ENCODE peak calls at places on chromosomes 3 and 15, in five cellular contexts. P is IMR-90, U is foreskin fibroblast, M is fibroblast of pulmonary artery, N is fibroblast of lung. K is an unnamed sample.

GRCh38 chr3:186280737-186281136 is 81.3 kb downstream of the DGKG start:
- DNase-seq in N (no peak), P (no peak), U (no peak), M (no peak), K (no peak)

GRCh38 chr3:120324185-120324584 is 25.0 kb downstream of the LRRC58 start:
- DNase-seq in N (peak), M (no peak), P (peak), U (peak), K (peak)

GRCh38 chr3:57152150-57152549 is 13.0 kb downstream of the IL17RD start:
- DNase-seq in N (no peak), U (peak), P (no peak), M (no peak), K (peak)

GRCh38 chr15:98815207-98815606 is 166.9 kb downstream of the IGF1R start:
- DNase-seq in P (no peak), M (no peak), N (no peak), U (no peak), K (no peak)

GRCh38 chr3:70249509-70250160 is 62.8 kb downstream of the MDFIC2 start:
- DNase-seq in N (peak), M (peak), U (peak), P (no peak), K (peak)

GRCh38 chr3:157913751-157914150 is 192.5 kb downstream of the SHOX2 start:
- DNase-seq in P (peak), M (peak), N (peak), U (peak), K (peak)

GRCh38 chr15:59622289-59622688 is 10.7 kb downstream of the GCNT3 start:
- DNase-seq in U (peak), M (peak), N (peak), P (peak), K (peak)

GRCh38 chr3:7401418-7401817 is 540.5 kb downstream of the GRM7 start:
- DNase-seq in U (no peak), M (no peak), P (no peak), N (no peak), K (no peak)

GRCh38 chr15:74768099-74768770 is 13.6 kb upstream of the CSK start:
- DNase-seq in N (no peak), P (no peak), M (no peak), U (no peak), K (no peak)

GRCh38 chr3:105823149-105823866 is 45.5 kb downstream of the CBLB start:
- DNase-seq in M (peak), N (peak), P (peak), U (peak), K (peak)

GRCh38 chr3:151008699-151009098 is 36.2 kb upstream of the CLRN1 start:
- DNase-seq in P (peak), N (peak), U (peak), M (peak), K (peak)

GRCh38 chr15:66408690-66409089 is 22.0 kb downstream of the MAP2K1 start:
- DNase-seq in M (peak), N (no peak), P (no peak), U (no peak), K (no peak)

GRCh38 chr3:133492159-133492860 is 81.2 kb upstream of the CDV3 start:
- DNase-seq in N (no peak), U (no peak), P (no peak), M (no peak), K (no peak)

GRCh38 chr15:62472616-62473299 is 307.7 kb upstream of the C2CD4B start:
- DNase-seq in U (no peak), P (no peak), M (no peak), N (no peak), K (no peak)

GRCh38 chr15:34847598-34847997 is 52.2 kb upstream of the ACTC1 start:
- DNase-seq in N (no peak), U (peak), P (no peak), M (peak), K (peak)

GRCh38 chr3:17905996-17906395 is 163.6 kb upstream of the TBC1D5 start:
- DNase-seq in P (no peak), U (peak), M (no peak), N (peak), K (no peak)

GRCh38 chr15:40081691-40082194 is 26.9 kb downstream of the BMF start:
- DNase-seq in P (peak), N (peak), U (peak), M (peak), K (peak)
- H3K4me3 ChIP-seq in P (peak), N (peak), U (peak), M (peak), K (peak)

DNA sequence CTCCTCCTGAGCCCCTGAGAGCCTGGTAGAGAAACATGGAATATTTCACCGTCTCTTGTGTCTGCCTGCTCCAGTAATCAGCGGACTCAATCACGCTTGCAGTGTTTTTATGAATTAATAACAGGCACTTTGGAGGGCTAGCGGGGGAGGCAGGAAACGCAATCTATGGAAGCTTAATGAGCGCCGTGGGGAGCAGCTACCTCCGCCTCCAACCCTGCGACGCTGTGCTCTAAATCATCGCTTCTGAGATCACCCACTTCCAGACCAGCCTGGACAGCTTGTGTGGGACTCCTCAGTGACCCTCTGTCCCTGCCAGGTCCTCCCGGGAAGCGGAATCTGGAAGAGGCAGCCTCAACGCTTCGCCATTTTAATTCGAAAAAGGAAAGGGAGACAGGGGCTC is 221.2 kb downstream of the TLE3 start:
- DNase-seq in M (no peak), P (no peak), N (no peak), U (no peak), K (no peak)
- TF ChIP-seq CTCF in M (no peak), P (no peak), N (no peak), U (no peak), K (no peak)

GRCh38 chr3:172043766-172044165 is 4.4 kb downstream of the FNDC3B start:
- DNase-seq in U (no peak), N (no peak), P (no peak), M (no peak), K (no peak)

GRCh38 chr3:172046268-172046915 is 7.0 kb downstream of the FNDC3B start:
- DNase-seq in P (peak), N (peak), U (no peak), M (no peak), K (no peak)

GRCh38 chr3:172047567-172048115 is 8.3 kb downstream of the FNDC3B start:
- DNase-seq in M (no peak), N (no peak), P (no peak), U (no peak), K (no peak)

GRCh38 chr3:172043233-172043632 is 3.9 kb downstream of the FNDC3B start:
- DNase-seq in U (no peak), M (no peak), P (no peak), N (no peak), K (peak)

GRCh38 chr3:172044833-172045585 is 5.6 kb downstream of the FNDC3B start:
- DNase-seq in U (no peak), P (no peak), M (no peak), N (no peak), K (peak)
- H3K4me3 ChIP-seq in U (no peak), P (no peak), M (peak), N (no peak), K (no peak)

GRCh38 chr3:43638594-43639447 is 17.0 kb upstream of the ANO10 start:
- DNase-seq in P (peak), N (peak), U (peak), M (no peak), K (no peak)
- TF ChIP-seq CTCF in P (no peak), N (no peak), U (no peak), M (no peak), K (no peak)

DNA sequence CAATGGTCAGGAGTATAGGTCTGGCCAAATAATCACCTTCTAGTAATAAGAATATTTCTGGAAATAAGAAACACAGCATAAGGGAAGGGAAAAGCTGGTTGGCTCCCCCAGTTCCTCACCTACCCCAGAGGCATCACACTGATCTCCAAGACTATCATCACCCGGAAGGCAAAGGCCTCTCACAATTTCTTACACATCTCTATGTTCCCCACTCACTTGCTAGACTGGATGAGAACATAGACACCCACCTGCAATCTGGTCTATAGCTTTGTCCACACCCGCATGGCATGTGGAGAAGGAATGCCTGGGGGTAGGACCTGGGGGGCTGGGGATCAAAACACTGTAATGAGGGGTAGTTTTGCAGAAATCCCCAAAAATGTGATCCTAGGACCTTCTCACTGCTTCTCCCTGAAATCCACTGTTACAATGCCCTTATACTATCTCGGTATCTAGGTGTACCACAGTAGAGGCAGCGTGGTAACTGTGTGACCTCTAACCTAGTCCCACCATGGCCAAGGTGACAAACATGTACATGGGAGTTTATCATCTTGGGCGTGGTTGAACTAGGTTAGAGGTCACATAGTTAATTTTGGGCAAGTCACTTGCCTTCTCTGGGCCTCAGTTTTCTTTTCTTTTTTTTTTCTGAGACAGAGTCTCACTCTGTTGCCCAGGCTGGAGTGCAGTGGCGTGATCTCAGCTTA is 29.5 kb upstream of the NRROS start:
- DNase-seq in N (no peak), M (no peak), U (no peak), P (no peak), K (no peak)
- H3K4me3 ChIP-seq in N (no peak), M (no peak), U (no peak), P (no peak), K (no peak)

GRCh38 chr15:48573780-48574179 is 71.7 kb downstream of the FBN1 start:
- DNase-seq in N (no peak), M (no peak), U (no peak), P (no peak), K (no peak)
- TF ChIP-seq CTCF in N (no peak), M (no peak), U (no peak), P (no peak), K (no peak)

DNA sequence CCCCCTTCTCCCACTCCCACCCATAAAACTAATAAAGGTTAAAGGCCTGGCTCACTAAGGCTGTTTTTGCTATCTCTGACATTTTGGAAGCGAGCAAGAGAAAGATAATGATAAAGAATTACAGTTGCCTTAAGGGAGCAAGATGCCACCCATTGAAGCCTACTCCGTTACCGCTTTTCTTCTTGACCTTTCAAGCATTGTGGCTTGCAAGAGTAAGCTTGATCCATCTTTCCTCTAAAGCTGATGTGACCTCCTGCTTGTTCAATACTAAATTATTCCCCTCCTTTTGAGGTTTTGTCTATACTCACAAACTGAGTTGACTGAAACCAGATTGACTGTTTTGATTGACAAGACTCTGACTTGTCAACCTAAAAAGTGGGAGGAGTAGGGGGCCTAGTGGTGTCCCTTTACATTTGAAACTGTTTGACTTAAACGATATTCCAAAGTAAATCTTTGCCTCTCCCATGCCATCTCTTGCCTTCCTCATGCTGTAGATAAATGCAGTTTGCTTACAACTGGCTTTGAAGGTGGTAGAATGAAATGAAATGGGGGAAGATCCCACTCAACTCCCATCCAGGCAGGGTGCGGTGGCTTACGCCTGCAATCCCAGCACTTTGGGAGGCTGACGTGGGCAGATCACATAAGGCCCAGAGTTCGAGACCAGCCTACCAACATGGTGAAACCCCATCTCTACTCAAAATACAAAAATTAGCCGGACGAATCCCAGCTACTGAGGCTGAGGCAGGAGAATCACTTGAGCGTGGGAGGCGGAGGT is 8.0 kb downstream of the TRIM71 start:
- DNase-seq in M (no peak), N (no peak), U (no peak), P (no peak), K (no peak)
- H3K4me3 ChIP-seq in M (no peak), N (no peak), U (no peak), P (no peak), K (no peak)